ENCODE peak calls at places on chromosome 6, in six cellular contexts. One of them, this sample, is unnamed.

GRCh38 chr6:92460133-92460532 is 959.2 kb downstream of the EPHA7 start:
- DNase-seq in endothelial cell of umbilical vein: no peak
- DNase-seq in cardiac muscle cell: no peak
- DNase-seq in GM23248: no peak
- DNase-seq in thoracic aorta: no peak
- DNase-seq in cardiac fibroblast: no peak
- DNase-seq in this sample: no peak

GRCh38 chr6:83735461-83735860 is 26.6 kb upstream of the SNAP91 start:
- DNase-seq in endothelial cell of umbilical vein: no peak
- DNase-seq in GM23248: peak; percentile 7
- DNase-seq in cardiac muscle cell: no peak
- DNase-seq in cardiac fibroblast: no peak
- DNase-seq in thoracic aorta: no peak
- DNase-seq in this sample: no peak

GRCh38 chr6:138765896-138766487 is 7.6 kb upstream of the CCDC28A start:
- DNase-seq in endothelial cell of umbilical vein: peak; percentile 64
- DNase-seq in cardiac fibroblast: peak; percentile 66
- DNase-seq in cardiac muscle cell: peak; percentile 54
- DNase-seq in GM23248: peak; percentile 60
- DNase-seq in thoracic aorta: no peak
- DNase-seq in this sample: peak; percentile 7

GRCh38 chr6:140379919-140380318 is 1005.5 kb upstream of the CITED2 start:
- DNase-seq in GM23248: peak; percentile 51
- DNase-seq in endothelial cell of umbilical vein: no peak
- DNase-seq in cardiac muscle cell: no peak
- DNase-seq in cardiac fibroblast: no peak
- DNase-seq in thoracic aorta: no peak
- DNase-seq in this sample: peak; percentile 77

GRCh38 chr6:37339911-37340638 is 13.7 kb upstream of the RNF8 start:
- DNase-seq in cardiac fibroblast: peak; percentile 3
- DNase-seq in endothelial cell of umbilical vein: no peak
- DNase-seq in thoracic aorta: no peak
- DNase-seq in GM23248: no peak
- DNase-seq in cardiac muscle cell: no peak
- DNase-seq in this sample: no peak

GRCh38 chr6:158654960-158655485 is 5.2 kb downstream of the SYTL3 start:
- DNase-seq in endothelial cell of umbilical vein: no peak
- DNase-seq in thoracic aorta: no peak
- DNase-seq in cardiac muscle cell: no peak
- DNase-seq in GM23248: peak; percentile 89
- DNase-seq in cardiac fibroblast: peak; percentile 71
- DNase-seq in this sample: no peak

GRCh38 chr6:131952886-131953509 is 1.8 kb upstream of the CCN2 start:
- DNase-seq in cardiac muscle cell: no peak
- DNase-seq in cardiac fibroblast: no peak
- DNase-seq in thoracic aorta: no peak
- DNase-seq in GM23248: no peak
- DNase-seq in endothelial cell of umbilical vein: no peak
- DNase-seq in this sample: no peak

GRCh38 chr6:134750669-134751068 is 199.2 kb downstream of the ALDH8A1 start:
- DNase-seq in thoracic aorta: no peak
- DNase-seq in endothelial cell of umbilical vein: no peak
- DNase-seq in cardiac fibroblast: peak; percentile 22
- DNase-seq in GM23248: peak; percentile 33
- DNase-seq in cardiac muscle cell: no peak
- DNase-seq in this sample: peak; percentile 63

GRCh38 chr6:168024951-168025510 is 27.6 kb downstream of the KIF25 start:
- DNase-seq in GM23248: no peak
- DNase-seq in cardiac fibroblast: no peak
- DNase-seq in endothelial cell of umbilical vein: no peak
- DNase-seq in cardiac muscle cell: no peak
- DNase-seq in thoracic aorta: no peak
- DNase-seq in this sample: no peak

GRCh38 chr6:73032586-73032985 is 192.7 kb downstream of the KHDC1L start:
- DNase-seq in cardiac muscle cell: no peak
- DNase-seq in GM23248: peak; percentile 74
- DNase-seq in endothelial cell of umbilical vein: no peak
- DNase-seq in cardiac fibroblast: no peak
- DNase-seq in thoracic aorta: no peak
- DNase-seq in this sample: no peak

GRCh38 chr6:56899311-56899710 is 55.6 kb upstream of the BEND6 start:
- DNase-seq in cardiac fibroblast: peak; percentile 50
- DNase-seq in cardiac muscle cell: no peak
- DNase-seq in GM23248: peak; percentile 76
- DNase-seq in thoracic aorta: no peak
- DNase-seq in endothelial cell of umbilical vein: no peak
- DNase-seq in this sample: no peak

GRCh38 chr6:2817778-2818443 is 23.8 kb downstream of the SERPINB1 start:
- DNase-seq in thoracic aorta: no peak
- DNase-seq in endothelial cell of umbilical vein: peak; percentile 88
- DNase-seq in GM23248: peak; percentile 59
- DNase-seq in cardiac muscle cell: no peak
- DNase-seq in cardiac fibroblast: peak; percentile 59
- DNase-seq in this sample: no peak

DNA sequence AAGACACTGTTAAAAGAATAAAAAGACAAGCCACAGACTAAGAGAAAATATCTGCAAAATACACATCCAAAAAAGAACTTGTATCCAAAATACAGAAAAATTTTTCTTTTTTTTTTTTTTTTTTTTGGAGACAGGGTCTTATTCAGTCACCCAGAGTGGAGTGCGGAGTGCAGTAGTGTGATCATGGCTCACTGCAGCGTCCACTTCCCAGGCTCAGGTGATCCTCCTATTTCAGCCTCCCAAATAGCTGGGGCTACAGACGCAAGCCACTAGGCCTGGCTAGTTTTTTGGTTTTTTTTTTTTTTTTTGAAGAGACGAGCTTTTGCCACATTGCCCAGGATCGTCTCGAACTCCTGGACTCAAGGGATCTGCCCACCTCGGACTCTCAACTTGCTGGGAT is 3.1 kb downstream of the ZUP1 start:
- DNase-seq in GM23248: no peak
- DNase-seq in thoracic aorta: no peak
- DNase-seq in cardiac fibroblast: no peak
- DNase-seq in endothelial cell of umbilical vein: no peak
- DNase-seq in cardiac muscle cell: no peak
- DNase-seq in this sample: no peak
- H3K4me3 ChIP-seq in GM23248: peak overlapping the region; percentile 43
- H3K4me3 ChIP-seq in thoracic aorta: no peak overlapping the region
- H3K4me3 ChIP-seq in cardiac fibroblast: no peak overlapping the region
- H3K4me3 ChIP-seq in endothelial cell of umbilical vein: no peak overlapping the region
- H3K4me3 ChIP-seq in cardiac muscle cell: no peak overlapping the region
- H3K4me3 ChIP-seq in this sample: no peak overlapping the region

GRCh38 chr6:145731432-145731831 is 3.9 kb downstream of the EPM2A start:
- DNase-seq in cardiac fibroblast: peak; percentile 27
- DNase-seq in thoracic aorta: no peak
- DNase-seq in GM23248: no peak
- DNase-seq in cardiac muscle cell: no peak
- DNase-seq in endothelial cell of umbilical vein: no peak
- DNase-seq in this sample: no peak
- H3K4me3 ChIP-seq in cardiac fibroblast: no peak overlapping the region
- H3K4me3 ChIP-seq in thoracic aorta: no peak overlapping the region
- H3K4me3 ChIP-seq in GM23248: no peak overlapping the region
- H3K4me3 ChIP-seq in cardiac muscle cell: no peak overlapping the region
- H3K4me3 ChIP-seq in endothelial cell of umbilical vein: no peak overlapping the region
- H3K4me3 ChIP-seq in this sample: no peak overlapping the region

GRCh38 chr6:163530406-163530805 is 115.9 kb downstream of the QKI start:
- DNase-seq in GM23248: peak; percentile 44
- DNase-seq in cardiac muscle cell: no peak
- DNase-seq in thoracic aorta: no peak
- DNase-seq in cardiac fibroblast: no peak
- DNase-seq in endothelial cell of umbilical vein: no peak
- DNase-seq in this sample: no peak
- H3K4me3 ChIP-seq in GM23248: peak overlapping the region; percentile 34
- H3K4me3 ChIP-seq in cardiac muscle cell: no peak overlapping the region
- H3K4me3 ChIP-seq in thoracic aorta: no peak overlapping the region
- H3K4me3 ChIP-seq in cardiac fibroblast: no peak overlapping the region
- H3K4me3 ChIP-seq in endothelial cell of umbilical vein: no peak overlapping the region
- H3K4me3 ChIP-seq in this sample: no peak overlapping the region

GRCh38 chr6:126661646-126662045 is 321.7 kb downstream of the CENPW start:
- DNase-seq in endothelial cell of umbilical vein: no peak
- DNase-seq in thoracic aorta: no peak
- DNase-seq in cardiac muscle cell: no peak
- DNase-seq in GM23248: peak; percentile 92
- DNase-seq in cardiac fibroblast: peak; percentile 65
- DNase-seq in this sample: peak; percentile 64

GRCh38 chr6:126660376-126660775 is 320.5 kb downstream of the CENPW start:
- DNase-seq in thoracic aorta: no peak
- DNase-seq in GM23248: no peak
- DNase-seq in endothelial cell of umbilical vein: no peak
- DNase-seq in cardiac muscle cell: no peak
- DNase-seq in cardiac fibroblast: no peak
- DNase-seq in this sample: no peak

GRCh38 chr6:126662966-126663365 is 323.1 kb downstream of the CENPW start:
- DNase-seq in cardiac fibroblast: no peak
- DNase-seq in cardiac muscle cell: no peak
- DNase-seq in endothelial cell of umbilical vein: no peak
- DNase-seq in thoracic aorta: no peak
- DNase-seq in GM23248: peak; percentile 15
- DNase-seq in this sample: no peak

GRCh38 chr6:126667728-126668127 is 327.8 kb downstream of the CENPW start:
- DNase-seq in GM23248: no peak
- DNase-seq in endothelial cell of umbilical vein: no peak
- DNase-seq in thoracic aorta: no peak
- DNase-seq in cardiac fibroblast: no peak
- DNase-seq in cardiac muscle cell: no peak
- DNase-seq in this sample: no peak

GRCh38 chr6:126664271-126664670 is 324.4 kb downstream of the CENPW start:
- DNase-seq in endothelial cell of umbilical vein: no peak
- DNase-seq in thoracic aorta: no peak
- DNase-seq in cardiac fibroblast: peak; percentile 35
- DNase-seq in cardiac muscle cell: no peak
- DNase-seq in GM23248: peak; percentile 50
- DNase-seq in this sample: no peak
- H3K4me3 ChIP-seq in endothelial cell of umbilical vein: no peak overlapping the region
- H3K4me3 ChIP-seq in thoracic aorta: no peak overlapping the region
- H3K4me3 ChIP-seq in cardiac fibroblast: no peak overlapping the region
- H3K4me3 ChIP-seq in cardiac muscle cell: no peak overlapping the region
- H3K4me3 ChIP-seq in GM23248: no peak overlapping the region
- H3K4me3 ChIP-seq in this sample: no peak overlapping the region

GRCh38 chr6:111536888-111537287 is 53.9 kb upstream of the REV3L start:
- DNase-seq in thoracic aorta: no peak
- DNase-seq in cardiac fibroblast: peak; percentile 46
- DNase-seq in GM23248: no peak
- DNase-seq in endothelial cell of umbilical vein: peak; percentile 75
- DNase-seq in cardiac muscle cell: no peak
- DNase-seq in this sample: no peak

GRCh38 chr6:111543913-111544435 is 61.0 kb upstream of the REV3L start:
- DNase-seq in GM23248: no peak
- DNase-seq in endothelial cell of umbilical vein: no peak
- DNase-seq in cardiac fibroblast: peak; percentile 21
- DNase-seq in cardiac muscle cell: no peak
- DNase-seq in thoracic aorta: no peak
- DNase-seq in this sample: no peak

GRCh38 chr6:111541720-111542065 is 58.7 kb upstream of the REV3L start:
- DNase-seq in thoracic aorta: no peak
- DNase-seq in cardiac fibroblast: no peak
- DNase-seq in endothelial cell of umbilical vein: no peak
- DNase-seq in cardiac muscle cell: no peak
- DNase-seq in GM23248: no peak
- DNase-seq in this sample: no peak

GRCh38 chr6:111540971-111541719 is 58.1 kb upstream of the REV3L start:
- DNase-seq in cardiac fibroblast: peak; percentile 67
- DNase-seq in endothelial cell of umbilical vein: peak; percentile 21
- DNase-seq in cardiac muscle cell: no peak
- DNase-seq in thoracic aorta: no peak
- DNase-seq in GM23248: no peak
- DNase-seq in this sample: no peak
- H3K4me3 ChIP-seq in cardiac fibroblast: no peak overlapping the region
- H3K4me3 ChIP-seq in endothelial cell of umbilical vein: no peak overlapping the region
- H3K4me3 ChIP-seq in cardiac muscle cell: no peak overlapping the region
- H3K4me3 ChIP-seq in thoracic aorta: no peak overlapping the region
- H3K4me3 ChIP-seq in GM23248: no peak overlapping the region
- H3K4me3 ChIP-seq in this sample: no peak overlapping the region

GRCh38 chr6:143539106-143539505 is 27.6 kb upstream of the FUCA2 start:
- DNase-seq in cardiac muscle cell: no peak
- DNase-seq in GM23248: no peak
- DNase-seq in cardiac fibroblast: no peak
- DNase-seq in endothelial cell of umbilical vein: no peak
- DNase-seq in thoracic aorta: no peak
- DNase-seq in this sample: no peak
- H3K4me3 ChIP-seq in cardiac muscle cell: no peak overlapping the region
- H3K4me3 ChIP-seq in GM23248: no peak overlapping the region
- H3K4me3 ChIP-seq in cardiac fibroblast: no peak overlapping the region
- H3K4me3 ChIP-seq in endothelial cell of umbilical vein: no peak overlapping the region
- H3K4me3 ChIP-seq in thoracic aorta: no peak overlapping the region
- H3K4me3 ChIP-seq in this sample: no peak overlapping the region

DNA sequence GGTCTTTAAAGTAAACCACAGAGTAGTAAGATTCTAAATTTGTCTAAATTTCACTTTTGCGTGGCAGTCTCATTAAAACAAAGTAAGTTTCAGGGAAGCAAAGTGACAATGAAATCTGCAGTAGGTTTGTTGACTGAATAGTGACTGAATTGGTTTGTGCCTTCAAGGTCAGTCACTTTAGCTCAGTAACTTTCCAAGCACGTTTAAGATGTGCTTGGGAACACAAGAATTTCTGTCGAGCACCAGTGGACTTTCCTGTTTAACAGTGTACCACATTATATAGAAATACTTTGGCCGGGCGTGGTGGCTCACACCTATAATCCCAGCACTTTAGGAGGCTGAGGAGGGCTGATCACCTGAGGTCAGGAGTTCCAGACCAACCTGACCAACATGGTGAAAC is 1.7 kb upstream of the CD24 start:
- DNase-seq in GM23248: no peak
- DNase-seq in cardiac fibroblast: no peak
- DNase-seq in cardiac muscle cell: no peak
- DNase-seq in thoracic aorta: no peak
- DNase-seq in endothelial cell of umbilical vein: no peak
- DNase-seq in this sample: no peak
- H3K4me3 ChIP-seq in GM23248: no peak overlapping the region
- H3K4me3 ChIP-seq in cardiac fibroblast: no peak overlapping the region
- H3K4me3 ChIP-seq in cardiac muscle cell: peak overlapping the region; percentile 75
- H3K4me3 ChIP-seq in thoracic aorta: no peak overlapping the region
- H3K4me3 ChIP-seq in endothelial cell of umbilical vein: no peak overlapping the region
- H3K4me3 ChIP-seq in this sample: no peak overlapping the region

This sample was measured in BJ.